ENCODE peak calls at places on chromosomes 12 and 14, in six cellular contexts. F, A, T, H, P and M are unnamed samples. For H3K36me3 and H3K4me1, the result is how much of the 10 kb centered on the place peaks cover.

GRCh38 chr12:93415723-93416464 is 25.9 kb downstream of the UBE2N start:
- DNase-seq in F (no peak), A (no peak), T (no peak), H (no peak), P (peak), M (no peak)

GRCh38 chr12:108302471-108303311 is 36.4 kb downstream of the CMKLR1 start:
- DNase-seq in F (no peak), A (peak), T (peak), H (no peak), P (peak), M (peak)

GRCh38 chr12:108634225-108634795 is 616 bp upstream of the SELPLG start:
- DNase-seq in F (no peak), A (no peak), T (no peak), H (no peak), P (no peak), M (peak)

GRCh38 chr12:32566663-32567634 is 112.2 kb upstream of the DNM1L start:
- DNase-seq in F (no peak), A (no peak), T (peak), H (no peak), P (peak), M (peak)

GRCh38 chr14:73472182-73473114 is 14.1 kb upstream of the NUMB start:
- DNase-seq in F (no peak), A (no peak), T (peak), H (peak), P (peak), M (no peak)

GRCh38 chr14:69595336-69595735 is 16.1 kb upstream of the SUSD6 start:
- DNase-seq in F (no peak), A (no peak), T (no peak), H (no peak), P (no peak), M (no peak)

GRCh38 chr12:77724367-77724957 is 106.2 kb upstream of the NAV3 start:
- DNase-seq in F (peak), A (no peak), T (no peak), H (no peak), P (peak), M (peak)

GRCh38 chr12:31235868-31236395 is 90.0 kb downstream of the SINHCAF start:
- DNase-seq in F (no peak), A (no peak), T (no peak), H (no peak), P (no peak), M (peak)

GRCh38 chr12:13368431-13368830 is 171.9 kb downstream of the EMP1 start:
- DNase-seq in F (no peak), A (no peak), T (no peak), H (no peak), P (no peak), M (no peak)

GRCh38 chr14:51478241-51478640 is 173.5 kb upstream of the FRMD6 start:
- DNase-seq in F (no peak), A (no peak), T (no peak), H (no peak), P (peak), M (no peak)

GRCh38 chr12:124827588-124828184 is 36.0 kb downstream of the SCARB1 start:
- DNase-seq in F (no peak), A (no peak), T (peak), H (no peak), P (no peak), M (no peak)

GRCh38 chr12:6818246-6819006 is 3.2 kb upstream of the GPR162 start:
- DNase-seq in F (no peak), A (no peak), T (no peak), H (no peak), P (no peak), M (no peak)

GRCh38 chr12:93638954-93639353 is 38.2 kb upstream of the CRADD start:
- DNase-seq in F (no peak), A (no peak), T (no peak), H (no peak), P (no peak), M (no peak)

GRCh38 chr14:105065280-105066228 is at the start of gene GPR132:
- DNase-seq in F (no peak), A (no peak), T (peak), H (no peak), P (no peak), M (no peak)

GRCh38 chr12:109563291-109564284 is 9.7 kb downstream of the MMAB start:
- DNase-seq in F (no peak), A (no peak), T (no peak), H (no peak), P (no peak), M (no peak)

DNA sequence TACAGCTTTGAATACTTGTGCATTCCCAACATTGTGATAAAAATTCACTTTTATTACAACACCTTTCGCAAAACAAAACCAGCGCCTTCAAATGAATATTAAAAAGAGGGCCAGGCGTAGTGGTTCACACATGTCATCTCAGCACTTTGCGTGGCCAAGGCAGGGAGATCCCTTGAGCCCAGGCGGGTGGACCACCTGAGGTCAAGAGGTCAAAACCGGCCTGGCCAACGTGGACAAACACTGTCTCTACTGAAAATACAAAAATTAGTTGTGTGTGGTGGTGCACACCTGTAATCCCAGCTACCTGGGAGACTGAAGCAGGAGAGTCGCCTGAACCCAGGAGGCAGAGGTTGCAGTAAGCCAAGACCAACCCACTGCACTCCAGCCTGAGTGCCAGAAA is 42.8 kb downstream of the HNRNPC start:
- DNase-seq in F (no peak), A (no peak), T (no peak), H (no peak), P (no peak), M (no peak)
- H3K36me3 ChIP-seq in F (under half), A (half or more), T (half or more), H (half or more), P (half or more), M (half or more)

DNA sequence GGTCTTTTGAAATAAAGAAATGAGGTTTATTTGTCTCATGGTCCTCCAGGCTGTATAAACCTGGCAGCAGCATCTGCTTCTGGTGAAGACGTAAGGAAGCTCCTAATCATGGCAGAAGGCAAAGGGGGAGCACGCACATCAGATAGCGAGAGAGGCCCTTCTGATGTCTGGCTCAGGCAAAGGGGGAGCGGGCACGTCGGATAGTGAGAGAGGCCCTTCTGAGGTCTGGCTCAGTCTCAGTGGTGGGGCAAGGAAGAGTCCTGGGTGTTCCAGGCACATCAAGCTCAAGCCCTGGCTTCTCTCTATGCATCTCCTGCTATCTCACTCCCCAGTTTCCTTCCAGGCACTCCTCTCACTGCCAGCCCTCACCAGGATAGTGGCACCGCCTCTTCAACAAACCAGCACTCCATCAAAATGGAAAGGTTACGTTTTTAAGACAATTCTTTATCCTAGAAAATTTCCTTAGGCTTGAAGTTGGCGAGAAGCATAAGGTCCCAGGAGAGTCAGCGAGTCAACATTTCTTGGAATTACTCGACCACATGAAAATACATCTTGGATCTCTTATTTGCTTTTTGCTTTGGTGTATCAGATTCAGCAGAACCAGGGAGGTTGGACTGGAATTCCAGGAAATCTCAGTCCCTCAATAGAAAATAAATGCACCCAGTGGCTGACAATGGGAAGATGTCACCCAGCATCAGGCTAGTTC is 189.6 kb upstream of the TMEM132C start:
- DNase-seq in F (no peak), A (no peak), T (no peak), H (no peak), P (no peak), M (no peak)
- H3K4me1 ChIP-seq in F (under half), A (under half), T (under half), H (under half), P (under half), M (under half)

GRCh38 chr12:111361073-111361716 is 7.7 kb downstream of the PHETA1 start:
- DNase-seq in F (no peak), A (no peak), T (no peak), H (no peak), P (no peak), M (no peak)
- H3K4me3 ChIP-seq in F (no peak), A (no peak), T (no peak), H (no peak), P (no peak), M (no peak)

GRCh38 chr12:50707396-50707795 is 56.5 kb upstream of the ATF1 start:
- DNase-seq in F (no peak), A (no peak), T (no peak), H (no peak), P (no peak), M (no peak)
- H3K36me3 ChIP-seq in F (under half), A (half or more), T (under half), H (under half), P (under half), M (half or more)

GRCh38 chr12:50221228-50222008 is 54.2 kb upstream of the CERS5 start:
- DNase-seq in F (no peak), A (no peak), T (peak), H (peak), P (peak), M (no peak)
- H3K4me1 ChIP-seq in F (under half), A (under half), T (under half), H (under half), P (under half), M (under half)

GRCh38 chr12:88579572-88579940 is 715 bp downstream of the KITLG start:
- DNase-seq in F (no peak), A (peak), T (peak), H (peak), P (peak), M (peak)

GRCh38 chr12:88578821-88579518 is 1.3 kb downstream of the KITLG start:
- DNase-seq in F (no peak), A (peak), T (peak), H (no peak), P (peak), M (peak)

GRCh38 chr12:88575361-88575959 is 4.8 kb downstream of the KITLG start:
- DNase-seq in F (no peak), A (no peak), T (no peak), H (no peak), P (no peak), M (no peak)

GRCh38 chr12:88578274-88578673 is 2.0 kb downstream of the KITLG start:
- DNase-seq in F (no peak), A (no peak), T (no peak), H (no peak), P (peak), M (no peak)

GRCh38 chr12:88577537-88577936 is 2.7 kb downstream of the KITLG start:
- DNase-seq in F (no peak), A (no peak), T (no peak), H (no peak), P (peak), M (no peak)
- H3K4me3 ChIP-seq in F (no peak), A (peak), T (no peak), H (no peak), P (peak), M (no peak)